ENCODE peak calls at places on chromosomes 6 and 20, in eight cellular contexts. H is HFFc6; I is NCI-H345; O is nephron progenitor cell; Y is fibroblast of the conjunctiva; F is NCI-H1436; V is stimulated activated CD8-positive, alpha-beta memory T cell treated with anti-CD3 and anti-CD28 coated beads, Interleukin-4, amount 100 ng/mL, for 1 hour; G is activated T-helper 9 cell treated with anti-CD3 and anti-CD28 coated beads, Interleukin-2, amount 50 U/mL, for 16 hours. M is an unnamed sample.

GRCh38 chr6:44342489-44342888 is at the start of gene SPATS1:
- DNase-seq in H (no peak), I (no peak), O (peak; percentile 30), Y (no peak), F (no peak), V (no peak), G (no peak), M (no peak)

GRCh38 chr20:58833921-58834320 is 16.8 kb downstream of the GNAS-AS1 start:
- DNase-seq in H (no peak), I (no peak), O (no peak), Y (no peak), F (peak; percentile 79), V (no peak), G (no peak), M (no peak)

GRCh38 chr20:1902188-1902587 is 7.0 kb downstream of the SIRPA start:
- DNase-seq in H (no peak), I (no peak), O (no peak), Y (no peak), F (no peak), V (no peak), G (no peak), M (no peak)

GRCh38 chr20:63568170-63568981 is 5.7 kb downstream of the HELZ2 start:
- DNase-seq in H (no peak), I (no peak), O (no peak), Y (no peak), F (no peak), V (no peak), G (no peak), M (no peak)

GRCh38 chr6:155187096-155187495 is 76.7 kb upstream of the CLDN20 start:
- DNase-seq in H (peak; percentile 17), I (no peak), O (no peak), Y (no peak), F (no peak), V (no peak), G (no peak), M (no peak)

GRCh38 chr20:815226-815625 is 18.3 kb upstream of the FAM110A start:
- DNase-seq in H (no peak), I (no peak), O (no peak), Y (no peak), F (no peak), V (no peak), G (no peak), M (no peak)

GRCh38 chr20:18005170-18005989 is 36.6 kb downstream of the MGME1 start:
- DNase-seq in H (no peak), I (no peak), O (no peak), Y (no peak), F (no peak), V (no peak), G (no peak), M (no peak)

GRCh38 chr20:31693987-31694661 is 28.5 kb downstream of the BCL2L1 start:
- DNase-seq in H (no peak), I (peak; percentile 82), O (no peak), Y (no peak), F (no peak), V (no peak), G (no peak), M (no peak)

GRCh38 chr6:142416179-142416578 is 114.4 kb downstream of the ADGRG6 start:
- DNase-seq in H (peak; percentile 92), I (no peak), O (no peak), Y (peak; percentile 79), F (no peak), V (no peak), G (no peak), M (peak; percentile 44)

GRCh38 chr6:93300661-93301060 is 118.7 kb downstream of the EPHA7 start:
- DNase-seq in H (no peak), I (peak; percentile 81), O (no peak), Y (no peak), F (no peak), V (no peak), G (no peak), M (no peak)

GRCh38 chr20:2101057-2101934 is at the start of gene STK35:
- DNase-seq in H (no peak), I (peak; percentile 90), O (no peak), Y (no peak), F (peak; percentile 65), V (no peak), G (peak; percentile 56), M (peak; percentile 60)

GRCh38 chr6:32785781-32786533 is 22.6 kb upstream of the HLA-DQB2 start:
- DNase-seq in H (peak; percentile 45), I (peak; percentile 17), O (peak; percentile 46), Y (peak; percentile 39), F (peak; percentile 45), V (no peak), G (no peak), M (peak; percentile 78)

GRCh38 chr20:46022411-46023147 is 6.4 kb upstream of the SLC12A5 start:
- DNase-seq in H (peak; percentile 7), I (peak; percentile 68), O (peak; percentile 82), Y (no peak), F (peak; percentile 51), V (peak; percentile 54), G (peak; percentile 64), M (no peak)

GRCh38 chr20:38727602-38728236 is 3.4 kb downstream of the SLC32A1 start:
- DNase-seq in H (no peak), I (no peak), O (no peak), Y (no peak), F (no peak), V (no peak), G (no peak), M (no peak)

GRCh38 chr6:105872244-105872643 is 213.9 kb upstream of the PRDM1 start:
- DNase-seq in H (no peak), I (no peak), O (no peak), Y (no peak), F (no peak), V (no peak), G (no peak), M (no peak)

GRCh38 chr20:58577139-58577806 is 62.1 kb upstream of the APCDD1L start:
- DNase-seq in H (no peak), I (no peak), O (no peak), Y (no peak), F (no peak), V (no peak), G (no peak), M (no peak)

GRCh38 chr6:37005061-37005810 is at the start of gene FGD2:
- DNase-seq in H (no peak), I (no peak), O (no peak), Y (no peak), F (no peak), V (no peak), G (no peak), M (no peak)

GRCh38 chr6:10368841-10369240 is 46.0 kb downstream of the TFAP2A start:
- DNase-seq in H (no peak), I (no peak), O (no peak), Y (no peak), F (no peak), V (no peak), G (no peak), M (no peak)

GRCh38 chr6:53892707-53893106 is 97.9 kb downstream of the LRRC1 start:
- DNase-seq in H (no peak), I (no peak), O (no peak), Y (no peak), F (no peak), V (no peak), G (no peak), M (no peak)

GRCh38 chr6:50658561-50658960 is 54.8 kb upstream of the TFAP2D start:
- DNase-seq in H (no peak), I (no peak), O (no peak), Y (no peak), F (no peak), V (no peak), G (no peak), M (no peak)

M was measured in H4.